ENCODE peak calls at places on chromosomes 2 and 18, in four cellular contexts. B is fibroblast of lung, P is GM23338, V is K562. D is an unnamed sample.

GRCh38 chr2:156896294-156896693 is 361.2 kb upstream of the GALNT5 start:
- DNase-seq in B (peak), V (no peak), P (no peak), D (no peak)

GRCh38 chr2:55460562-55460961 is 40.9 kb upstream of the CCDC88A start:
- DNase-seq in V (peak), P (no peak), B (peak), D (peak)

GRCh38 chr2:231250146-231250545 is 51.7 kb downstream of the ARMC9 start:
- DNase-seq in B (no peak), V (no peak), P (no peak), D (peak)

GRCh38 chr2:170743530-170744239 is 26.5 kb upstream of the ERICH2 start:
- DNase-seq in V (peak), P (no peak), B (no peak), D (no peak)

GRCh38 chr2:189204322-189204941 is 24.9 kb upstream of the COL5A2 start:
- DNase-seq in V (no peak), B (peak), P (no peak), D (no peak)

GRCh38 chr2:234401376-234401775 is 95.5 kb downstream of the ARL4C start:
- DNase-seq in V (no peak), P (no peak), B (no peak), D (no peak)

GRCh38 chr2:10983711-10984110 is 72.0 kb downstream of the KCNF1 start:
- DNase-seq in B (no peak), V (no peak), P (no peak), D (no peak)

GRCh38 chr2:157748371-157749132 is 119.9 kb upstream of the ACVR1C start:
- DNase-seq in B (peak), P (no peak), V (no peak), D (no peak)

GRCh38 chr2:218898109-218898878 is 17.6 kb downstream of the WNT10A start:
- DNase-seq in V (peak), P (peak), B (no peak), D (peak)

GRCh38 chr18:37689841-37690240 is 124.2 kb upstream of the CELF4 start:
- DNase-seq in P (no peak), B (no peak), V (no peak), D (no peak)

GRCh38 chr18:7566587-7567486 is at the start of gene PTPRM:
- DNase-seq in V (peak), P (peak), B (peak), D (peak)

GRCh38 chr2:20471902-20472559 is 25.2 kb downstream of the RHOB start:
- DNase-seq in B (no peak), V (no peak), P (no peak), D (peak)

GRCh38 chr2:17821535-17822451 is 5.5 kb downstream of the MSGN1 start:
- DNase-seq in P (no peak), B (peak), V (no peak), D (no peak)

GRCh38 chr18:76979906-76980305 is 152.7 kb downstream of the MBP start:
- DNase-seq in P (no peak), V (no peak), B (no peak), D (no peak)

GRCh38 chr2:61658841-61659780 is 121.0 kb upstream of the XPO1 start:
- DNase-seq in B (peak), V (peak), P (peak), D (peak)

GRCh38 chr2:174606336-174606735 is 8.7 kb upstream of the WIPF1 start:
- DNase-seq in P (no peak), V (no peak), B (peak), D (no peak)

GRCh38 chr2:135485441-135485840 is 45.6 kb downstream of the ZRANB3 start:
- DNase-seq in V (no peak), B (no peak), P (no peak), D (no peak)

GRCh38 chr2:75604479-75604878 is 42.1 kb upstream of the MRPL19 start:
- DNase-seq in B (peak), P (no peak), V (no peak), D (no peak)

GRCh38 chr2:170778900-170779299 is 8.7 kb downstream of the ERICH2 start:
- DNase-seq in B (no peak), P (no peak), V (no peak), D (no peak)

GRCh38 chr2:11588228-11589110 is 54.6 kb downstream of the GREB1 start:
- DNase-seq in B (no peak), P (no peak), V (no peak), D (no peak)

GRCh38 chr2:208718828-208719227 is 312.2 kb downstream of the PTH2R start:
- DNase-seq in B (no peak), P (no peak), V (no peak), D (no peak)

GRCh38 chr2:97770450-97770849 is 57.1 kb downstream of the ZAP70 start:
- DNase-seq in P (peak), B (no peak), V (no peak), D (no peak)

GRCh38 chr18:25306671-25307070 is 45.3 kb downstream of the ZNF521 start:
- DNase-seq in V (no peak), P (no peak), B (peak), D (no peak)

DNA sequence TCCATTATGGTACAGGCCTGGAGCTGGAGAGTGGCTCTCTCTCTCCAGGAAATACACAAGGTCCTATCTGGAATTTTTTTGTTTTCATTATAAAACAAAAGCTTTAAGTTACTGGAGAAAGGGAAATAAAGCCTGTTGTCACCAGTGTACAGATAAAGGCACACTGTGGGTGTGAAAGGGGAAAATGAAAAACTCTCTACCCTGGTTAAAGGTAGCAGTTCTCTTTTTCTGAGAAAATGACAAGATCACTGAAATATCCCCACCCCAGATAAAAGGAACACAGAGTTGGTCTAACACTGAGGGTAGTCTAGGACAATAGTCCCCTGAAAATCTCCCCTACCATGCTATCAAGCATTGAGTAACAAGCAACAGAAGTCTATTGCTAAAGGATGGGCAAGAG is 438.7 kb downstream of the MBD2 start:
- DNase-seq in B (no peak), P (no peak), V (no peak), D (no peak)
- H3K4me2 ChIP-seq in B (no peak), P (no peak), V (no peak), D (no peak)

DNA sequence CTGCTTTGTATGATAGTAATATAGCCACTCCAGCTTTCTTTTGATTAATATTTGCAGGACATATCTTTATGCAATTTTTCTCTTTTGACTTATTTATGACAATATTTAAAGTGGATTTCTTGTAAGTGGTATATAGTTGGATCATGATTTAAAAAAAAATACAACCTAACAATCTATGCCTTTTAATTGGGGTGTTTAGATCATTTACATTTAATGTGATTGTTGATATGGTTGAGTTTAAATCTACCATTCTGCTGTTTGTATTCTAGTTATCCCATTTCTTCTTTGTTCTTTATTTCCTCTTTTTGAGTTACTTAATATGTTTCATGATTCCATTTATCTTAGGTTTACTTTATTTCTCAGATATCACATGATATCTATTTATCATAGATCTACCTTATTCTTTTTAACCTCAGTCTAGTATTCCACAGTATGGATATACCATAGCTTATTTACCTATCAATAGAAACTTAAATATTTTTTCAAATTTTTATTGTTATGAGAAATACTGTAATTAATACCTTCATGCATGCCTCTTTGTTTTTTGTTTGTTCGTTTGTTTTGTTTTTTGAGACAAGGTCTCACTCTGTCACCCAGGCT is 19.3 kb upstream of the CIB4 start:
- DNase-seq in B (no peak), V (no peak), P (no peak), D (no peak)
- TF ChIP-seq EZH2 in B (no peak), V (no peak), P (no peak), D (no peak)

GRCh38 chr2:149783284-149783683 is 195.7 kb upstream of the MMADHC start:
- DNase-seq in P (no peak), V (no peak), B (no peak), D (no peak)
- H3K4me2 ChIP-seq in P (no peak), V (no peak), B (no peak), D (no peak)

GRCh38 chr2:40178971-40179370 is 272.9 kb downstream of the SLC8A1 start:
- DNase-seq in P (no peak), V (no peak), B (peak), D (no peak)

GRCh38 chr2:40177366-40177765 is 274.5 kb downstream of the SLC8A1 start:
- DNase-seq in B (no peak), P (no peak), V (no peak), D (no peak)

GRCh38 chr2:40181855-40182254 is 270.0 kb downstream of the SLC8A1 start:
- DNase-seq in B (no peak), P (no peak), V (no peak), D (no peak)

GRCh38 chr2:40179801-40180200 is 272.1 kb downstream of the SLC8A1 start:
- DNase-seq in P (no peak), V (no peak), B (no peak), D (no peak)

GRCh38 chr2:40178171-40178778 is 273.6 kb downstream of the SLC8A1 start:
- DNase-seq in B (no peak), P (no peak), V (no peak), D (no peak)
- TF ChIP-seq EZH2 in B (no peak), P (no peak), V (no peak), D (no peak)

GRCh38 chr2:72914226-72915075 is 2.9 kb upstream of the EMX1 start:
- DNase-seq in V (no peak), P (peak), B (no peak), D (no peak)

GRCh38 chr2:72916743-72917137 is 579 bp upstream of the EMX1 start:
- DNase-seq in B (no peak), V (no peak), P (peak), D (no peak)

GRCh38 chr2:72913531-72914225 is 3.6 kb upstream of the EMX1 start:
- DNase-seq in P (peak), V (no peak), B (no peak), D (no peak)

GRCh38 chr2:72915907-72916742 is 1.2 kb upstream of the EMX1 start:
- DNase-seq in V (peak), P (peak), B (peak), D (peak)

GRCh38 chr2:72915076-72915906 is 2.0 kb upstream of the EMX1 start:
- DNase-seq in P (peak), V (no peak), B (no peak), D (no peak)
- H3K4me2 ChIP-seq in P (peak), V (no peak), B (no peak), D (peak)

GRCh38 chr18:36187826-36188721 is 777 bp downstream of the MOCOS start:
- DNase-seq in P (peak), B (peak), V (peak), D (peak)
- TF ChIP-seq EZH2 in P (no peak), B (no peak), V (no peak), D (no peak)

D was measured in PC-9.